ENCODE peak calls at places on chromosomes 1 and 21, in seven cellular contexts. M, W, F, K, Q, Z and R are unnamed samples.

GRCh38 chr1:156194300-156194652 is 372 bp downstream of the SLC25A44 start:
- DNase-seq in W (no peak), K (no peak), Z (no peak), Q (no peak), F (no peak), M (no peak), R (no peak)

GRCh38 chr1:180953291-180953747 is 40.6 kb downstream of the KIAA1614 start:
- DNase-seq in W (no peak), Q (peak), M (no peak), K (no peak), Z (no peak), F (no peak), R (no peak)

GRCh38 chr1:228306275-228307217 is 98.7 kb downstream of the OBSCN start:
- DNase-seq in Q (peak), K (no peak), M (no peak), W (no peak), F (no peak), Z (no peak), R (no peak)

GRCh38 chr1:208681878-208682663 is 437.9 kb upstream of the PLXNA2 start:
- DNase-seq in F (no peak), W (no peak), Z (no peak), K (no peak), Q (no peak), M (no peak), R (peak)

GRCh38 chr1:70277875-70278274 is 56.7 kb downstream of the SRSF11 start:
- DNase-seq in Z (no peak), Q (no peak), M (no peak), K (no peak), W (no peak), F (no peak), R (no peak)

GRCh38 chr1:169529068-169529642 is 43.4 kb upstream of the SLC19A2 start:
- DNase-seq in Z (no peak), Q (no peak), W (no peak), F (no peak), M (no peak), K (no peak), R (no peak)

GRCh38 chr1:44672254-44672955 is 1.9 kb downstream of the TMEM53 start:
- DNase-seq in F (no peak), M (no peak), W (no peak), K (no peak), Q (peak), Z (no peak), R (peak)

GRCh38 chr1:167899253-167899681 is 14.7 kb downstream of the ADCY10 start:
- DNase-seq in M (peak), W (no peak), Q (no peak), F (peak), K (no peak), Z (no peak), R (no peak)

GRCh38 chr1:40132383-40133121 is 28.6 kb upstream of the RLF start:
- DNase-seq in Z (no peak), W (no peak), K (no peak), F (no peak), M (no peak), Q (no peak), R (no peak)

GRCh38 chr1:167221126-167221803 is 579 bp downstream of the POU2F1 start:
- DNase-seq in F (peak), Z (no peak), Q (peak), M (no peak), K (no peak), W (peak), R (no peak)

GRCh38 chr1:112502827-112503226 is 5.9 kb upstream of the WNT2B start:
- DNase-seq in W (no peak), K (no peak), Q (no peak), M (no peak), F (no peak), Z (no peak), R (no peak)

GRCh38 chr1:112472142-112472541 is 36.6 kb upstream of the WNT2B start:
- DNase-seq in F (no peak), K (no peak), M (no peak), Q (no peak), Z (no peak), W (no peak), R (no peak)

GRCh38 chr1:225990705-225991464 is 8.3 kb downstream of the SDE2 start:
- DNase-seq in Z (no peak), F (no peak), Q (no peak), M (no peak), W (no peak), K (no peak), R (no peak)

GRCh38 chr1:216464489-216464888 is 41.2 kb upstream of the USH2A start:
- DNase-seq in Z (no peak), W (no peak), K (no peak), F (no peak), M (no peak), Q (no peak), R (peak)

GRCh38 chr1:218323568-218324225 is 21.4 kb upstream of the TGFB2 start:
- DNase-seq in W (no peak), K (no peak), F (no peak), Z (no peak), M (no peak), Q (no peak), R (no peak)

GRCh38 chr1:27395441-27396195 is 3.2 kb downstream of the GPR3 start:
- DNase-seq in F (peak), Q (peak), K (peak), Z (no peak), M (peak), W (peak), R (no peak)

GRCh38 chr1:56852478-56852877 is 2.1 kb upstream of the C8A start:
- DNase-seq in K (no peak), W (no peak), M (no peak), Z (no peak), F (no peak), Q (no peak), R (no peak)

GRCh38 chr1:226149806-226150205 is 36.7 kb downstream of the ACBD3 start:
- DNase-seq in Z (no peak), M (no peak), W (no peak), K (no peak), F (no peak), Q (no peak), R (no peak)

GRCh38 chr1:227920426-227920825 is 27.3 kb downstream of the WNT9A start:
- DNase-seq in F (no peak), Q (no peak), K (no peak), Z (no peak), M (no peak), W (no peak), R (no peak)

GRCh38 chr1:160844447-160845232 is 18.0 kb downstream of the CD244 start:
- DNase-seq in F (no peak), Z (no peak), Q (no peak), M (no peak), W (no peak), K (no peak), R (no peak)

GRCh38 chr1:42336978-42337377 is 1.9 kb upstream of the FOXJ3 start:
- DNase-seq in Z (no peak), Q (no peak), K (no peak), W (no peak), M (no peak), F (no peak), R (no peak)

GRCh38 chr21:15229390-15229789 is 164.6 kb upstream of the NRIP1 start:
- DNase-seq in M (no peak), F (no peak), Z (no peak), W (no peak), K (no peak), Q (no peak), R (no peak)

GRCh38 chr1:237873487-237873927 is 17.2 kb downstream of the ZP4 start:
- DNase-seq in M (no peak), F (no peak), W (no peak), K (peak), Q (no peak), Z (no peak), R (peak)

GRCh38 chr1:96510911-96511310 is 210.7 kb upstream of the PTBP2 start:
- DNase-seq in K (no peak), F (no peak), Q (no peak), W (no peak), Z (no peak), M (no peak), R (no peak)

GRCh38 chr1:203217139-203217621 is 12.3 kb downstream of the CHIT1 start:
- DNase-seq in M (no peak), W (no peak), K (no peak), F (no peak), Z (no peak), Q (no peak), R (no peak)

GRCh38 chr21:46063734-46064680 is 33.9 kb upstream of the COL6A2 start:
- DNase-seq in K (no peak), M (no peak), W (no peak), F (no peak), Z (no peak), Q (no peak), R (no peak)

GRCh38 chr1:31984419-31985347 is 29.0 kb upstream of the KHDRBS1 start:
- DNase-seq in M (no peak), K (no peak), F (no peak), Q (no peak), Z (no peak), W (peak), R (no peak)

GRCh38 chr1:11320153-11320936 is 47.3 kb downstream of the UBIAD1 start:
- DNase-seq in Z (no peak), K (peak), F (no peak), W (no peak), M (no peak), Q (no peak), R (no peak)

GRCh38 chr1:23202263-23202749 is 15.0 kb downstream of the HTR1D start:
- DNase-seq in Q (no peak), Z (no peak), K (no peak), W (no peak), F (no peak), M (no peak), R (peak)

GRCh38 chr1:63414691-63415090 is 47.3 kb downstream of the ALG6 start:
- DNase-seq in Z (no peak), Q (no peak), W (no peak), M (no peak), F (no peak), K (no peak), R (no peak)

GRCh38 chr1:205310981-205311704 is 10.4 kb downstream of the NUAK2 start:
- DNase-seq in W (no peak), Z (no peak), F (no peak), M (no peak), Q (no peak), K (no peak), R (no peak)
- H3K4me3 ChIP-seq in W (no peak), Z (no peak), F (no peak), M (no peak), Q (no peak), K (no peak), R (no peak)

GRCh38 chr1:148317288-148317985 is 165.4 kb upstream of the NBPF11 start:
- DNase-seq in Q (no peak), F (no peak), K (no peak), W (no peak), Z (no peak), M (no peak), R (no peak)

GRCh38 chr1:148315081-148315811 is 163.2 kb upstream of the NBPF11 start:
- DNase-seq in W (no peak), M (no peak), F (no peak), Q (no peak), Z (no peak), K (no peak), R (peak)

GRCh38 chr1:148318900-148319242 is 164.2 kb downstream of the PPIAL4G start:
- DNase-seq in Z (no peak), K (no peak), M (no peak), Q (no peak), W (no peak), F (no peak), R (no peak)

GRCh38 chr1:148318123-148318899 is 164.8 kb downstream of the PPIAL4G start:
- DNase-seq in Q (peak), M (no peak), K (no peak), W (peak), F (peak), Z (no peak), R (no peak)
- H3K4me3 ChIP-seq in Q (peak), M (peak), K (no peak), W (peak), F (peak), Z (no peak), R (peak)

DNA sequence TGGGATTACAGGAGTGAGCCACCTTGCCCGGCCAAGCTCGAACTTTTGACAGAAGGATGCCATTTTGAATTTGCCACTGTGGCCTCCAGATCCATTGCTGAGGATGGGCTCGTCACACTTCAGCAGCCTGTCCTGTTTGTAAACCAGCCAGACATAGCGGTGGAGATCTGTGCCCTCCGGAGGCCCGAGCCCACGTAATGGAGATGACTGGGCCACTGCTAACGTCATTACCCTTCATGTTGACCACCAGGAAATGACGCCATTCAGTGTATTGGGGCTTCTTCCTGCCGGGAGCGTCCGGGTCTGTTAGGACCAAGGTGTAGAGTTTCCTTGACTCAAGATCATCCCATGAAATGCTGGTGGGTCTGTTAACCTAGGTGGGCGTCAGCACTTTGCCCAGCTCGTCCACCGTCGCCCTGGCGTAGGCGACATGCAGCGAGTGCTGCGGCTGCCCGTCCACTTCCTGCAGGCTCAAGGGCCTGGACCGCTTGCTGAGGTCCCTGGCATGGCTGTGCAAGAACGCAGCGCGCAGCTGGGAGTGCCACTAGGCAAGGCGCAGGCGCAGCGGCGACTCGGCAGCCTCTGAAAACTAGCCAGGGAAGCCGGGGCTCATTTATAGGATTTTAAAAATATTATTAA is 40.8 kb downstream of the PTPRC start:
- DNase-seq in Q (peak), K (no peak), W (peak), M (no peak), F (no peak), Z (no peak), R (no peak)
- H3K4me3 ChIP-seq in Q (no peak), K (no peak), W (peak), M (no peak), F (no peak), Z (no peak), R (no peak)

DNA sequence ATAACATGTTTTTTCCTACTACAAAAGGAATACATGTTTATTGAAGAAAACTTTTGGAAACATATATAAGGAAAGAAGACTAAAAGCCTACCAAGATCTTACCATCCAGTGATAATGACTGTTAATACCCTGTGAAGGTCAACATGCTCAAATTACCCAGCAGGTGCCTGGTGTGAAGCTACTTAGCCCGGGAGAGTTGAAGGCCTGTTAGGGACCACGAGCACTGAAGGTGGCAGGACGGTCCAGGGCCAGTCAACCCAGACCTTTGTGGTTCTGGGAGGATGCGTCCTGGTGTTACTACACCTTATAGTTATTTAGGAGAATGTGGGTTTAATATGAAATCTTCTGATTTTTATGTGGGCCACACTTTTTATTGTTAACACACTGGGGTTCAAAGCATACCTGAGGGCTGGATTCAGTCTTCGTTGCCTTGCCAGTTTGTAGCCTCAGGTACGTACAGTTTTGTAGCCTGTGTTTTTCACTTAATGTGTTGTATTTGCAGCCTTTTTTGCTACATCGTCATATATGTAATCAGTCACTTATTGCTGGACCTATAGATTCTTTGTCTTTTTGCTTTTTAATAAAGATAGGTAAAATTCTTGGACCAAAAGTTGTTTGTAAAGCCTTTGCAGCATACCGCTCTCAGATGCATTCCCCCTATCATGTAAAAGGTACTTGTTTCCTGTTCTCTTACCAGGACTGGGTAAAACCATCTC is 9.8 kb downstream of the ITSN1 start:
- DNase-seq in F (no peak), Z (no peak), M (no peak), K (no peak), Q (no peak), W (no peak), R (no peak)
- H3K4me3 ChIP-seq in F (no peak), Z (no peak), M (no peak), K (no peak), Q (no peak), W (no peak), R (no peak)

DNA sequence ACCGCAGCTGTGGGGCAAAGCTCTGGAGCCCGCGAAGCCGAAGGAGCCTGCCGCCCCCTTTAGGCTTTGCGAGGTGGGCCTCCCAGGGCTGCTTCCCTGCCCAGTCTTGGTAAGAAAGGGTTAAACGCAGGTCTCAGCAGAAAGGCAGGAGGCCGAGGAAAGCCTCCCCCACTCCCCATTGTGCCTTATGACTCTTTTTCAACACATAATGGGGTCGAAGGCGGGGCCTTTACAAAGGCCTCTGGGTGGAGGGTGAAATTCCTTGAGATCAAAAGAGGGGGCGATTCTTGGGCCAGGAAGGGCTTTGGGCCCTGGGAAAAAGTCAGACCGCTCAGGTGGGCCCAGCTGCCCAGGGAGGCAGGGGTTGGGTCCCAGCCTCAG is 880 bp downstream of the ALPL start:
- DNase-seq in M (no peak), Q (no peak), W (no peak), F (no peak), K (no peak), Z (no peak), R (no peak)
- H3K4me3 ChIP-seq in M (no peak), Q (peak), W (no peak), F (peak), K (no peak), Z (no peak), R (peak)

DNA sequence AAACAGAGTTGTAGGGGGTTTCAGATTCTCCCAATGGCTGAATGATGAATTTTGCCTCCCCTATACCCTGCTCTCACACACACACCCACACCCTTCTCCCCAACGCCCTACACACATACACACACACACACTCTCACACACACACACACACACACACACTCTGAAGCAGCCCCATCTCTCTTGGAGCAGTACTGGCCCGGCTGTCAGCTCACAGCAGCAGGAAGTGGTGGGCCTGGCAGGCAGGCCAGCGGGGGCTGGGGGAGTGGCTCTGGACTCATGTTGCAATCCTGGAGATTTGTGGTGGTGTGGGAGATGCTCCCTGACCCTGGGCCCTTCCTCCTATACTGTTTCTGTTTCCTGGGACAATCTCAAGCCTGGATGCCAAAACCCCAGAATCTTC is 2.2 kb downstream of the IKBKE start:
- DNase-seq in Q (peak), Z (no peak), M (peak), W (no peak), F (no peak), K (no peak), R (peak)
- H3K4me3 ChIP-seq in Q (no peak), Z (no peak), M (no peak), W (no peak), F (no peak), K (no peak), R (no peak)

GRCh38 chr1:164565356-164565755 is 6.4 kb downstream of the PBX1 start:
- DNase-seq in K (no peak), W (no peak), F (no peak), Q (no peak), Z (no peak), M (no peak), R (no peak)
- H3K4me3 ChIP-seq in K (no peak), W (no peak), F (peak), Q (no peak), Z (no peak), M (peak), R (no peak)

GRCh38 chr1:247415423-247416361 is at the start of gene NLRP3:
- DNase-seq in F (peak), W (peak), Z (no peak), M (no peak), Q (peak), K (no peak), R (no peak)
- H3K4me3 ChIP-seq in F (peak), W (peak), Z (no peak), M (no peak), Q (peak), K (no peak), R (no peak)

DNA sequence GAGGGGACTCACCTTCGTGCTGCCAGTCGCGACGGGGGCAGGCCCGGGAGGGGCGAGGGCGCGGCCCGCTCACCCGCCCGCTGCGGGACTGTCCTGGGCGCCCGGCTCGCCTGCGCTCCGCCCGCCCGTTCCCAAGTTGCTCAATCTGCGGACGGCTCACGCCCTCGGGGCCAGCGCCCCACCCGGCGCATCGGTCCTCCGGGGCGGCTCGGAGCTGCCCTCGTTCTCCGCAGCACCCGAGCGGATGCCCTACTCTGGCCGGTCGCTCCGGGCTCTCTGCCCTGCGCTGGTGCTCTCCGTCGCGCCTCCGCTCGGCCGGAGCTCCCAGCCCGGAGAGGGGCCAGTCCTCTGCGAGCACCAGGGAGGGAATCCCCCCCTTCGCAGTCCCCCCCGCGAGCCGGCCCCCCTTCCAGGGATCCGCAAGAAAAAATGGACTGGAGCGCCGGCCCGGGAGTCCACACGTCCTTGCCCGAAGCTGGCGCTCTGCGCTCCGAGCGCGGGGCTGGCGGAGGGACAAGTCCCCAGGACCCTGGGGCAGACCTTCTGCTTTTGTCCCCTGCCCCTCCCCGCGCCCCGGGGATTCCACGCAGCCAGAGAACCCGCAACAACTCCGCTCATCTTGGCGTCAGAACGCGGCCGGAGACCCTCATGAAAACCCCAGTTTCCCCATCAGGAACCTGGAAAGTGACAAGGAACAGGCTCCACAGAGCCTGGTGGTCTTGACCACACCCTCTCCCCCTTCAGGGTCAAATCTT is at the start of gene RSPO1:
- DNase-seq in Z (no peak), M (peak), F (no peak), K (peak), W (no peak), Q (no peak), R (no peak)
- H3K4me3 ChIP-seq in Z (peak), M (peak), F (peak), K (peak), W (no peak), Q (peak), R (peak)

GRCh38 chr1:8455700-8456305 is 137.9 kb downstream of the SLC45A1 start:
- DNase-seq in W (no peak), M (no peak), Q (no peak), K (no peak), F (no peak), Z (no peak), R (no peak)
- H3K4me3 ChIP-seq in W (no peak), M (no peak), Q (no peak), K (no peak), F (no peak), Z (no peak), R (no peak)